ENCODE peak calls at places on chromosomes 2 and 18, in nine cellular contexts. E, K, X, D, A, M, R, N and V are unnamed samples.

GRCh38 chr2:53234548-53234903 is 533.1 kb upstream of the CHAC2 start:
- DNase-seq in N (no peak), D (no peak), X (no peak), A (no peak), R (peak), M (no peak), K (no peak), E (peak), V (no peak)

GRCh38 chr2:127624321-127625145 is 21.4 kb upstream of the GPR17 start:
- DNase-seq in K (no peak), A (no peak), E (no peak), M (no peak), N (no peak), X (no peak), R (peak), D (peak), V (no peak)

GRCh38 chr2:100982431-100982861 is 19.6 kb upstream of the RPL31 start:
- DNase-seq in E (no peak), K (no peak), D (no peak), R (no peak), M (no peak), A (no peak), X (no peak), N (no peak), V (no peak)

GRCh38 chr18:31041346-31042067 is 1.0 kb downstream of the DSC3 start:
- DNase-seq in N (peak), D (no peak), A (peak), X (peak), R (peak), K (no peak), M (no peak), E (no peak), V (no peak)

GRCh38 chr2:24083567-24084385 is 858 bp downstream of the TP53I3 start:
- DNase-seq in A (no peak), M (no peak), K (peak), R (peak), N (peak), D (peak), E (peak), X (peak), V (peak)

GRCh38 chr2:211930331-211930730 is 608.3 kb downstream of the ERBB4 start:
- DNase-seq in A (no peak), E (no peak), X (peak), N (no peak), K (peak), R (no peak), D (no peak), M (no peak), V (no peak)

GRCh38 chr18:8493141-8493540 is 116.1 kb upstream of the RAB12 start:
- DNase-seq in N (no peak), A (no peak), R (no peak), X (no peak), E (no peak), D (peak), M (no peak), K (no peak), V (no peak)

GRCh38 chr2:44392338-44392943 is 30.7 kb downstream of the CAMKMT start:
- DNase-seq in N (peak), R (peak), K (no peak), X (no peak), M (peak), A (peak), E (no peak), D (no peak), V (peak)

GRCh38 chr2:205556841-205557539 is 125.3 kb upstream of the NRP2 start:
- DNase-seq in E (no peak), A (no peak), X (no peak), N (no peak), R (no peak), D (no peak), M (no peak), K (no peak), V (no peak)

GRCh38 chr2:146913476-146913875 is 931.4 kb upstream of the ACVR2A start:
- DNase-seq in D (no peak), E (no peak), K (no peak), R (no peak), X (no peak), N (no peak), M (no peak), A (no peak), V (no peak)

GRCh38 chr2:109384308-109385271 is 229.2 kb downstream of the SEPTIN10 start:
- DNase-seq in M (no peak), X (no peak), A (no peak), D (peak), R (no peak), E (no peak), N (no peak), K (no peak), V (no peak)

GRCh38 chr2:113757059-113757657 is 716 bp upstream of the SLC35F5 start:
- DNase-seq in N (peak), A (peak), M (no peak), E (no peak), X (no peak), R (peak), D (no peak), K (no peak), V (no peak)

GRCh38 chr2:16656784-16657391 is 8.7 kb downstream of the CYRIA start:
- DNase-seq in D (peak), E (no peak), R (no peak), X (peak), N (no peak), K (peak), M (no peak), A (no peak), V (no peak)

GRCh38 chr2:204931562-204931961 is 386.3 kb downstream of the PARD3B start:
- DNase-seq in A (no peak), N (no peak), R (no peak), K (no peak), X (no peak), E (no peak), D (no peak), M (no peak), V (no peak)